ENCODE peak calls at places on chromosomes 7 and 10, in six cellular contexts. One of them, this sample, is unnamed.

GRCh38 chr7:157397751-157398691 is 61.2 kb downstream of the DNAJB6 start:
- DNase-seq in RWPE1: peak; percentile 9
- DNase-seq in kidney: peak; percentile 77
- DNase-seq in left ventricle myocardium inferior: peak; percentile 63
- DNase-seq in A549: peak; percentile 59
- DNase-seq in substantia nigra: no peak
- DNase-seq in this sample: no peak

GRCh38 chr10:129962092-129962494 is 2.0 kb downstream of the EBF3 start:
- DNase-seq in RWPE1: no peak
- DNase-seq in left ventricle myocardium inferior: no peak
- DNase-seq in kidney: no peak
- DNase-seq in substantia nigra: no peak
- DNase-seq in A549: no peak
- DNase-seq in this sample: no peak

GRCh38 chr10:77507313-77507712 is 130.3 kb downstream of the KCNMA1 start:
- DNase-seq in A549: no peak
- DNase-seq in substantia nigra: no peak
- DNase-seq in kidney: no peak
- DNase-seq in left ventricle myocardium inferior: no peak
- DNase-seq in RWPE1: no peak
- DNase-seq in this sample: no peak

GRCh38 chr10:103855852-103856496 is 598 bp upstream of the SH3PXD2A start:
- DNase-seq in substantia nigra: no peak
- DNase-seq in left ventricle myocardium inferior: no peak
- DNase-seq in RWPE1: no peak
- DNase-seq in A549: no peak
- DNase-seq in kidney: no peak
- DNase-seq in this sample: no peak

GRCh38 chr10:47022311-47023131 is 111.3 kb downstream of the PTPN20 start:
- DNase-seq in RWPE1: no peak
- DNase-seq in left ventricle myocardium inferior: no peak
- DNase-seq in kidney: peak; percentile 72
- DNase-seq in substantia nigra: no peak
- DNase-seq in A549: no peak
- DNase-seq in this sample: no peak

GRCh38 chr7:132430041-132430440 is 146.2 kb downstream of the PLXNA4 start:
- DNase-seq in RWPE1: no peak
- DNase-seq in kidney: no peak
- DNase-seq in substantia nigra: no peak
- DNase-seq in left ventricle myocardium inferior: no peak
- DNase-seq in A549: no peak
- DNase-seq in this sample: no peak

GRCh38 chr10:76428541-76429330 is 997.3 kb downstream of the LRMDA start:
- DNase-seq in kidney: no peak
- DNase-seq in left ventricle myocardium inferior: no peak
- DNase-seq in A549: no peak
- DNase-seq in RWPE1: peak; percentile 63
- DNase-seq in substantia nigra: no peak
- DNase-seq in this sample: no peak

GRCh38 chr7:155458317-155459132 is 596 bp downstream of the EN2 start:
- DNase-seq in A549: no peak
- DNase-seq in left ventricle myocardium inferior: no peak
- DNase-seq in RWPE1: no peak
- DNase-seq in kidney: peak; percentile 61
- DNase-seq in substantia nigra: no peak
- DNase-seq in this sample: no peak

GRCh38 chr7:93921607-93922446 is at the start of gene GNG11:
- DNase-seq in A549: peak; percentile 38
- DNase-seq in substantia nigra: peak; percentile 6
- DNase-seq in RWPE1: peak; percentile 30
- DNase-seq in left ventricle myocardium inferior: peak; percentile 90
- DNase-seq in kidney: peak; percentile 92
- DNase-seq in this sample: peak; percentile 86

GRCh38 chr10:127552446-127552845 is 3.3 kb downstream of the NPS start:
- DNase-seq in RWPE1: no peak
- DNase-seq in substantia nigra: no peak
- DNase-seq in kidney: no peak
- DNase-seq in A549: no peak
- DNase-seq in left ventricle myocardium inferior: no peak
- DNase-seq in this sample: no peak

GRCh38 chr7:140683657-140684056 is 10.9 kb downstream of the ADCK2 start:
- DNase-seq in A549: no peak
- DNase-seq in substantia nigra: no peak
- DNase-seq in RWPE1: no peak
- DNase-seq in left ventricle myocardium inferior: no peak
- DNase-seq in kidney: no peak
- DNase-seq in this sample: no peak

GRCh38 chr7:75931676-75932075 is 16.7 kb downstream of the POR start:
- DNase-seq in left ventricle myocardium inferior: no peak
- DNase-seq in substantia nigra: no peak
- DNase-seq in kidney: no peak
- DNase-seq in RWPE1: no peak
- DNase-seq in A549: no peak
- DNase-seq in this sample: no peak

GRCh38 chr10:70174058-70174741 is 3.9 kb upstream of the SAR1A start:
- DNase-seq in substantia nigra: no peak
- DNase-seq in kidney: no peak
- DNase-seq in RWPE1: no peak
- DNase-seq in A549: no peak
- DNase-seq in left ventricle myocardium inferior: no peak
- DNase-seq in this sample: no peak

GRCh38 chr10:43206391-43207235 is 60.3 kb downstream of the RASGEF1A start:
- DNase-seq in left ventricle myocardium inferior: peak; percentile 7
- DNase-seq in substantia nigra: no peak
- DNase-seq in kidney: peak; percentile 61
- DNase-seq in A549: no peak
- DNase-seq in RWPE1: no peak
- DNase-seq in this sample: peak; percentile 43

GRCh38 chr7:123929620-123930019 is 4.6 kb downstream of the SPAM1 start:
- DNase-seq in A549: no peak
- DNase-seq in left ventricle myocardium inferior: no peak
- DNase-seq in RWPE1: no peak
- DNase-seq in substantia nigra: no peak
- DNase-seq in kidney: no peak
- DNase-seq in this sample: no peak

GRCh38 chr10:101010329-101010728 is 10.7 kb downstream of the LZTS2 start:
- DNase-seq in RWPE1: no peak
- DNase-seq in kidney: no peak
- DNase-seq in A549: no peak
- DNase-seq in substantia nigra: no peak
- DNase-seq in left ventricle myocardium inferior: no peak
- DNase-seq in this sample: no peak

GRCh38 chr10:101013365-101013825 is 13.8 kb downstream of the LZTS2 start:
- DNase-seq in RWPE1: no peak
- DNase-seq in kidney: no peak
- DNase-seq in left ventricle myocardium inferior: no peak
- DNase-seq in A549: no peak
- DNase-seq in substantia nigra: no peak
- DNase-seq in this sample: no peak

GRCh38 chr10:101014230-101014884 is 14.7 kb downstream of the LZTS2 start:
- DNase-seq in substantia nigra: peak; percentile 39
- DNase-seq in left ventricle myocardium inferior: peak; percentile 86
- DNase-seq in kidney: peak; percentile 87
- DNase-seq in A549: peak; percentile 82
- DNase-seq in RWPE1: peak; percentile 69
- DNase-seq in this sample: peak; percentile 90

GRCh38 chr10:101012525-101013364 is 13.1 kb downstream of the LZTS2 start:
- DNase-seq in RWPE1: peak; percentile 94
- DNase-seq in kidney: peak; percentile 94
- DNase-seq in left ventricle myocardium inferior: peak; percentile 87
- DNase-seq in A549: peak; percentile 97
- DNase-seq in substantia nigra: peak; percentile 79
- DNase-seq in this sample: peak; percentile 94

DNA sequence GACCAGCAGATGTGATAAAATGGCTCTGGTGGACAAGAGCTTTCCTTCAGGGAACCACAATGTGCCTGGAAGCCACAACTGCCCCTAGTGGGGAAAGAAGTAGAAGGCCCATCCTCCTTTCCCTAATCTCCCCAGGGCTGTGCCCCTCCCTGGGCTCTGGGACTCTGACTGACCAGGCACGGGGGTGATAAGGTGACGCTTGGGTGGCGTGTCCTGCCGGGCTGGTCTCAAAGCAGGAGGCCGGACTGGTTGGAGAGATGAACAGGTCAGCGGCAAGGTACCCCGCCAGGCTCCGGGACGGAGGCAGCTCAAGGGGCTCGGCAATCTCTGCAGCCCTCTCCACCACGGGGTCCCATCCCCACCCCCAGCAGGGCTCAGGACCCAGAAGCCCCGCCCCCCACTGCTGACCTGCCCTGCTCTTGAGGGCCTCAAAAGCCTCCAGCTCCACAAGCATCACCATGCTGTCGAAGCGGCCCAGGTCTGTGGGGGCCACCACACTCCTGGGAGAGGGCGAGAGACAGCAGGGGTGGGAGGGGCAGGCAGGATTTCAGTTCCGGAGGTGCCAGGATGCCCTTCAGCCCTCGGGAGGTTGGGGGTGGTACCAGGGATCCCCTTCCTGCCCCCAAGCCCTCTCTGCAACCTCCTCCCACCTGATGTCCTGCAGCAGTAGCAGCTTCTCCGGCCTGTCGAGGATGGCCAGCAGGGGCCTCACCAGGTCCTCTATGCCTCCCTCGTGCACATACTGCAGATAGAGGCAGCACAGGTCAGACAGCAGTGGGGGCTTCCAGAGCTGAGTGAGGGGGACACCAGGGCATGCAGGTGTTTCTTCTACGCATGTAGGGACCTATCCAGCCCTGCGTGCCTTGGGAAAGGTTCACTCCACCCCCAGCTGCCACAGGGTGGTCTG is 12.2 kb downstream of the LZTS2 start:
- DNase-seq in substantia nigra: no peak
- DNase-seq in kidney: no peak
- DNase-seq in A549: peak; percentile 55
- DNase-seq in RWPE1: no peak
- DNase-seq in left ventricle myocardium inferior: no peak
- DNase-seq in this sample: no peak
- H3K27ac ChIP-seq in substantia nigra: peak overlapping the region; percentile 100
- H3K27ac ChIP-seq in kidney: no peak overlapping the region
- H3K27ac ChIP-seq in A549: peak overlapping the region; percentile 70
- H3K27ac ChIP-seq in RWPE1: peak overlapping the region; percentile 54
- H3K27ac ChIP-seq in left ventricle myocardium inferior: peak overlapping the region; percentile 74
- H3K27ac ChIP-seq in this sample: no peak overlapping the region

DNA sequence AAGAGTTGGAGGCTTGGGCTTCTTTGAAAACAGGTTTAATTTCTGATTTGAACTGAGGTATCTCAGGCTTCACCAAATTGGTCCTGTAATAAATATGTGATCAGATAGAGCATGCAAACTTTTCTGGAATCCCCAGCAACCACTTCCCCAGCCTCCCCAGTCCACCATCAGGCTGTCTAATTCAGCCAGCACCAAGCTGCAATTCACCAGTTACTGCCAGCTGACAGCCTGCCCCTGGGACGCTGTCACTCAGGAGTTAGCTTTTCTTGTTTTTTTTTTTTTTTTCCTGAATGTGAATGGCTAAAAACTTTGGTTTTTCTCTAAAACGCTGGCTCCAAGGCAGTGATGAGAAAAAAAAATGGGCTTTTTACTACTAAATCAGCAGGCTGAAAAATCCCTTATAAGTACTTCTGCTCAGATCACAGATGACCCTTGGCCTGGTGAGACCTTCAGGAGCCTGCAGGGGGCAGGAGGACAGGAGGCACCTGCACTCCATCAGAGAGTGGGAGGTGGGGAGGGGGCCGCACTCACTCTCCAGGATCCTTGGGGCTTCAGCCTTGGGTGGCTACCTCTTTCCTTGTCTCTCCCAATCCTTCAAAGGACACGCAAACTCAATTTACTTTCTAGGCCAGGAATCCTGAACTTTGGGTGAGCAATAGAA is 349.4 kb downstream of the GATA3 start:
- DNase-seq in A549: no peak
- DNase-seq in kidney: no peak
- DNase-seq in RWPE1: no peak
- DNase-seq in substantia nigra: no peak
- DNase-seq in left ventricle myocardium inferior: no peak
- DNase-seq in this sample: no peak
- H3K27ac ChIP-seq in A549: peak overlapping the region; percentile 9
- H3K27ac ChIP-seq in kidney: no peak overlapping the region
- H3K27ac ChIP-seq in RWPE1: no peak overlapping the region
- H3K27ac ChIP-seq in substantia nigra: no peak overlapping the region
- H3K27ac ChIP-seq in left ventricle myocardium inferior: no peak overlapping the region
- H3K27ac ChIP-seq in this sample: no peak overlapping the region

GRCh38 chr7:31690892-31691291 is 3.9 kb downstream of the PPP1R17 start:
- DNase-seq in left ventricle myocardium inferior: no peak
- DNase-seq in RWPE1: no peak
- DNase-seq in substantia nigra: no peak
- DNase-seq in A549: no peak
- DNase-seq in kidney: no peak
- DNase-seq in this sample: no peak

GRCh38 chr7:31688347-31688746 is 1.3 kb downstream of the PPP1R17 start:
- DNase-seq in kidney: no peak
- DNase-seq in RWPE1: no peak
- DNase-seq in left ventricle myocardium inferior: no peak
- DNase-seq in A549: no peak
- DNase-seq in substantia nigra: no peak
- DNase-seq in this sample: no peak

GRCh38 chr7:31687024-31687423 is at the start of gene PPP1R17:
- DNase-seq in kidney: no peak
- DNase-seq in substantia nigra: no peak
- DNase-seq in left ventricle myocardium inferior: peak; percentile 34
- DNase-seq in A549: no peak
- DNase-seq in RWPE1: no peak
- DNase-seq in this sample: no peak

GRCh38 chr7:31692451-31692850 is 5.4 kb downstream of the PPP1R17 start:
- DNase-seq in left ventricle myocardium inferior: no peak
- DNase-seq in RWPE1: no peak
- DNase-seq in A549: no peak
- DNase-seq in substantia nigra: no peak
- DNase-seq in kidney: no peak
- DNase-seq in this sample: no peak

GRCh38 chr7:31688990-31689389 is 2.0 kb downstream of the PPP1R17 start:
- DNase-seq in left ventricle myocardium inferior: no peak
- DNase-seq in RWPE1: no peak
- DNase-seq in A549: no peak
- DNase-seq in substantia nigra: no peak
- DNase-seq in kidney: no peak
- DNase-seq in this sample: no peak
- H3K27ac ChIP-seq in left ventricle myocardium inferior: no peak overlapping the region
- H3K27ac ChIP-seq in RWPE1: no peak overlapping the region
- H3K27ac ChIP-seq in A549: no peak overlapping the region
- H3K27ac ChIP-seq in substantia nigra: no peak overlapping the region
- H3K27ac ChIP-seq in kidney: no peak overlapping the region
- H3K27ac ChIP-seq in this sample: no peak overlapping the region

GRCh38 chr7:35019801-35020200 is 17.5 kb downstream of the DPY19L1 start:
- DNase-seq in RWPE1: no peak
- DNase-seq in A549: no peak
- DNase-seq in substantia nigra: no peak
- DNase-seq in kidney: no peak
- DNase-seq in left ventricle myocardium inferior: no peak
- DNase-seq in this sample: no peak

GRCh38 chr7:35021445-35021844 is 15.8 kb downstream of the DPY19L1 start:
- DNase-seq in substantia nigra: no peak
- DNase-seq in A549: no peak
- DNase-seq in RWPE1: no peak
- DNase-seq in kidney: no peak
- DNase-seq in left ventricle myocardium inferior: no peak
- DNase-seq in this sample: no peak

GRCh38 chr7:35025391-35025870 is 11.9 kb downstream of the DPY19L1 start:
- DNase-seq in A549: no peak
- DNase-seq in RWPE1: no peak
- DNase-seq in kidney: no peak
- DNase-seq in substantia nigra: no peak
- DNase-seq in left ventricle myocardium inferior: no peak
- DNase-seq in this sample: no peak

GRCh38 chr7:35024298-35024697 is 13.0 kb downstream of the DPY19L1 start:
- DNase-seq in kidney: no peak
- DNase-seq in RWPE1: no peak
- DNase-seq in left ventricle myocardium inferior: no peak
- DNase-seq in substantia nigra: no peak
- DNase-seq in A549: no peak
- DNase-seq in this sample: no peak

GRCh38 chr7:35022725-35023124 is 14.6 kb downstream of the DPY19L1 start:
- DNase-seq in substantia nigra: no peak
- DNase-seq in A549: no peak
- DNase-seq in left ventricle myocardium inferior: no peak
- DNase-seq in RWPE1: no peak
- DNase-seq in kidney: peak; percentile 63
- DNase-seq in this sample: no peak
- H3K27ac ChIP-seq in substantia nigra: no peak overlapping the region
- H3K27ac ChIP-seq in A549: peak overlapping the region; percentile 58
- H3K27ac ChIP-seq in left ventricle myocardium inferior: no peak overlapping the region
- H3K27ac ChIP-seq in RWPE1: no peak overlapping the region
- H3K27ac ChIP-seq in kidney: no peak overlapping the region
- H3K27ac ChIP-seq in this sample: no peak overlapping the region